ENCODE peak calls at places on chromosomes 2 and 18, in six cellular contexts. One of them, this sample, is unnamed.
A peak's percentile ranks its signal among the peaks of the same experiment; 100 is the strongest.

GRCh38 chr2:158213743-158214142 is 112.1 kb downstream of the UPP2 start:
- DNase-seq in ovary: no peak
- DNase-seq in heart left ventricle: no peak
- DNase-seq in breast epithelium: no peak
- DNase-seq in A549: no peak
- DNase-seq in sigmoid colon: no peak
- DNase-seq in this sample: no peak

GRCh38 chr18:46174317-46175039 is 70.3 kb downstream of the HAUS1 start:
- DNase-seq in heart left ventricle: peak; percentile 64
- DNase-seq in A549: no peak
- DNase-seq in sigmoid colon: no peak
- DNase-seq in breast epithelium: no peak
- DNase-seq in ovary: no peak
- DNase-seq in this sample: no peak

GRCh38 chr2:224284134-224284946 is 117.6 kb downstream of the FAM124B start:
- DNase-seq in A549: peak; percentile 10
- DNase-seq in breast epithelium: no peak
- DNase-seq in heart left ventricle: no peak
- DNase-seq in sigmoid colon: no peak
- DNase-seq in ovary: no peak
- DNase-seq in this sample: peak; percentile 52

GRCh38 chr18:57813245-57813644 is 10.1 kb upstream of the ATP8B1 start:
- DNase-seq in ovary: no peak
- DNase-seq in heart left ventricle: no peak
- DNase-seq in breast epithelium: no peak
- DNase-seq in sigmoid colon: no peak
- DNase-seq in A549: peak; percentile 44
- DNase-seq in this sample: no peak

GRCh38 chr2:136135462-136135861 is 17.5 kb upstream of the CXCR4 start:
- DNase-seq in heart left ventricle: no peak
- DNase-seq in A549: no peak
- DNase-seq in breast epithelium: no peak
- DNase-seq in sigmoid colon: no peak
- DNase-seq in ovary: no peak
- DNase-seq in this sample: no peak

GRCh38 chr18:73669299-73669698 is 478.3 kb downstream of the FBXO15 start:
- DNase-seq in sigmoid colon: no peak
- DNase-seq in heart left ventricle: no peak
- DNase-seq in ovary: no peak
- DNase-seq in A549: no peak
- DNase-seq in breast epithelium: no peak
- DNase-seq in this sample: no peak

GRCh38 chr18:38751897-38752296 is 1186.3 kb upstream of the CELF4 start:
- DNase-seq in ovary: no peak
- DNase-seq in sigmoid colon: no peak
- DNase-seq in heart left ventricle: no peak
- DNase-seq in A549: no peak
- DNase-seq in breast epithelium: no peak
- DNase-seq in this sample: no peak

GRCh38 chr2:191707542-191707941 is 29.6 kb downstream of the NABP1 start:
- DNase-seq in heart left ventricle: no peak
- DNase-seq in ovary: no peak
- DNase-seq in breast epithelium: no peak
- DNase-seq in sigmoid colon: no peak
- DNase-seq in A549: no peak
- DNase-seq in this sample: no peak

GRCh38 chr2:197310940-197311485 is 433 bp upstream of the ANKRD44 start:
- DNase-seq in breast epithelium: no peak
- DNase-seq in sigmoid colon: no peak
- DNase-seq in heart left ventricle: no peak
- DNase-seq in A549: no peak
- DNase-seq in ovary: no peak
- DNase-seq in this sample: no peak

GRCh38 chr2:8614646-8615045 is 67.2 kb upstream of the ID2 start:
- DNase-seq in ovary: no peak
- DNase-seq in heart left ventricle: no peak
- DNase-seq in sigmoid colon: no peak
- DNase-seq in breast epithelium: no peak
- DNase-seq in A549: no peak
- DNase-seq in this sample: no peak

GRCh38 chr2:8984152-8984551 is 19.3 kb downstream of the MBOAT2 start:
- DNase-seq in A549: no peak
- DNase-seq in breast epithelium: no peak
- DNase-seq in ovary: no peak
- DNase-seq in sigmoid colon: no peak
- DNase-seq in heart left ventricle: no peak
- DNase-seq in this sample: no peak

GRCh38 chr2:32838418-32838817 is 108.3 kb upstream of the LTBP1 start:
- DNase-seq in sigmoid colon: no peak
- DNase-seq in A549: no peak
- DNase-seq in ovary: no peak
- DNase-seq in heart left ventricle: no peak
- DNase-seq in breast epithelium: no peak
- DNase-seq in this sample: no peak

GRCh38 chr18:63188063-63188462 is 131.5 kb downstream of the BCL2 start:
- DNase-seq in heart left ventricle: no peak
- DNase-seq in sigmoid colon: no peak
- DNase-seq in breast epithelium: no peak
- DNase-seq in ovary: no peak
- DNase-seq in A549: no peak
- DNase-seq in this sample: no peak

GRCh38 chr18:27240383-27240782 is 55.3 kb upstream of the CHST9 start:
- DNase-seq in heart left ventricle: no peak
- DNase-seq in ovary: no peak
- DNase-seq in sigmoid colon: no peak
- DNase-seq in A549: no peak
- DNase-seq in breast epithelium: no peak
- DNase-seq in this sample: no peak

GRCh38 chr2:182144039-182144779 is 158.6 kb downstream of the PPP1R1C start:
- DNase-seq in breast epithelium: no peak
- DNase-seq in ovary: no peak
- DNase-seq in heart left ventricle: no peak
- DNase-seq in sigmoid colon: no peak
- DNase-seq in A549: no peak
- DNase-seq in this sample: no peak

GRCh38 chr2:12637754-12638153 is 79.0 kb upstream of the TRIB2 start:
- DNase-seq in sigmoid colon: no peak
- DNase-seq in heart left ventricle: no peak
- DNase-seq in ovary: no peak
- DNase-seq in breast epithelium: no peak
- DNase-seq in A549: no peak
- DNase-seq in this sample: no peak

GRCh38 chr18:13376298-13376840 is 157.8 kb downstream of the LDLRAD4 start:
- DNase-seq in ovary: no peak
- DNase-seq in sigmoid colon: peak; percentile 57
- DNase-seq in heart left ventricle: no peak
- DNase-seq in A549: no peak
- DNase-seq in breast epithelium: no peak
- DNase-seq in this sample: no peak

GRCh38 chr2:239374896-239375277 is 25.9 kb downstream of the HDAC4 start:
- DNase-seq in A549: no peak
- DNase-seq in heart left ventricle: peak; percentile 57
- DNase-seq in breast epithelium: peak; percentile 40
- DNase-seq in ovary: no peak
- DNase-seq in sigmoid colon: peak; percentile 68
- DNase-seq in this sample: no peak

GRCh38 chr18:51051105-51051712 is 21.2 kb downstream of the SMAD4 start:
- DNase-seq in breast epithelium: no peak
- DNase-seq in ovary: no peak
- DNase-seq in sigmoid colon: no peak
- DNase-seq in A549: peak; percentile 4
- DNase-seq in heart left ventricle: no peak
- DNase-seq in this sample: no peak

GRCh38 chr2:229673676-229674075 is 40.7 kb downstream of the DNER start:
- DNase-seq in sigmoid colon: no peak
- DNase-seq in breast epithelium: peak; percentile 57
- DNase-seq in ovary: no peak
- DNase-seq in heart left ventricle: no peak
- DNase-seq in A549: no peak
- DNase-seq in this sample: no peak

GRCh38 chr2:112133344-112133743 is 4.8 kb upstream of the FBLN7 start:
- DNase-seq in breast epithelium: no peak
- DNase-seq in A549: no peak
- DNase-seq in ovary: no peak
- DNase-seq in sigmoid colon: no peak
- DNase-seq in heart left ventricle: no peak
- DNase-seq in this sample: no peak

GRCh38 chr2:221276033-221276432 is 296.1 kb downstream of the EPHA4 start:
- DNase-seq in heart left ventricle: no peak
- DNase-seq in sigmoid colon: no peak
- DNase-seq in ovary: no peak
- DNase-seq in A549: no peak
- DNase-seq in breast epithelium: no peak
- DNase-seq in this sample: no peak

GRCh38 chr2:238019962-238020361 is 40.8 kb upstream of the SCLY start:
- DNase-seq in heart left ventricle: no peak
- DNase-seq in A549: no peak
- DNase-seq in sigmoid colon: no peak
- DNase-seq in breast epithelium: no peak
- DNase-seq in ovary: no peak
- DNase-seq in this sample: no peak

DNA sequence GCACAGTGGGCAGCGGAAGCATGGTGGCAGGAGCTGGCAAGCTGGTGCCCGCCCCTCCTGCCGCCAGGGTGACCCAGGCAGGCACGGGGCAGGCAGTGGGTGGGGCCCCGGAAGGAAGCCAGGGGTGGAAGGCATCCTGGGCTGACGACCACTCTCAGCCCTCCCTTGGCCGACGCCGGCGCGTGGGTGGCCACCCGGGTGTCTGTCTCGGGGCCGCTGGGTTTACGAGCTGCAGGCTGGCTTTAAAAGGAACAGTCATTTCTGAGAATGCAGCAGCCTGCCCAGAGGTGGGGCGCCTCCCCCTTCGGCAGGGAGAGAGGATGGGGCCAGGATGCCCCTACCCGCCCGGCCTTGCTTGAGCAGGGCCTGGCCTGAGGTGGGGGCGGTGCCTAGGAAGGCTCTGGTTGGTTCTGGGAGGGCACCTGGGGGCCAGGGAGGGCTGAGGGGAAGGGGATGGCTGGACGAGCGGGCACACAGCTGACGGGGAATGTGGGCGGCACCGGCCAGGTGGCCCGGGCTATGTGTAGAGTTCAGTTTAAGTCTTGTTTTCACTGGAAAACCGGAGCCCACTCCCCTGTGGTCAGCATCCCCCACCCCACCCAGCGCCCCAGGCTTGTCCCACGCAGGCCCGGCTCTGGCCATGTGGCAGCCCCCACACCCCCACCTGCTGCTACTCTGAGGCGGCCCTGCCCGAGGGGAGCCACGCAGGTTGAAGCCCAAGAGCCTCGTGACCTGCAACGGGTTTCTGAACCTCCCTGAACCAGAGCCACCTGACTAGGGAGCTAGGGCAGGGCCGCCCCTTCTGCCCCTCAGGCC is 6.3 kb downstream of the BOK start:
- DNase-seq in heart left ventricle: no peak
- DNase-seq in breast epithelium: no peak
- DNase-seq in A549: no peak
- DNase-seq in sigmoid colon: peak; percentile 79
- DNase-seq in ovary: no peak
- DNase-seq in this sample: no peak
- H3K4me1 ChIP-seq in heart left ventricle: peaks cover 23% of the 10 kb centered on the region
- H3K4me1 ChIP-seq in breast epithelium: peaks cover 3% of the 10 kb centered on the region
- H3K4me1 ChIP-seq in A549: peaks cover 13% of the 10 kb centered on the region
- H3K4me1 ChIP-seq in sigmoid colon: no peaks in the 10 kb centered on the region
- H3K4me1 ChIP-seq in ovary: peaks cover 15% of the 10 kb centered on the region
- H3K4me1 ChIP-seq in this sample: no peaks in the 10 kb centered on the region

DNA sequence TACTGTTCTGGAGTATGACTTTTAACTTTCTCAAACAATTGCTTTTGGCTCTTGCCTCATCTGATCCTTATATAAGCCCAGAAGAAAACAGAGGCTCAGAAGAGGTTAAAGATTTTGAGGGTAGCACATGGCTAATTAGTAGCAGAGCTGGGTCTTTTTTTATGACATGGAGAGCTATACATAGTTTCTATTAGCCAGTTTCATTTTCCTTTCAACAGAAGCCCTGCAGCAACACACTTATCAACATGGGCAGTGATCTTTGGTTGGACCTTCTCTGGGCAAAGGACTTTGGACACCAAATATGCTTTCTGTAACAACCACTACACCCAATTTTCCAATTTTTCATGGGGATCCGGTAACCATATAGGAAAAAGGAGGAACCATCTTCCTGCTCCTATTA is 64.9 kb downstream of the NCKAP5 start:
- DNase-seq in sigmoid colon: no peak
- DNase-seq in ovary: no peak
- DNase-seq in breast epithelium: no peak
- DNase-seq in heart left ventricle: no peak
- DNase-seq in A549: no peak
- DNase-seq in this sample: no peak
- TF ChIP-seq POLR2A in sigmoid colon: no peak
- TF ChIP-seq POLR2A in ovary: no peak
- TF ChIP-seq POLR2A in breast epithelium: no peak
- TF ChIP-seq POLR2A in heart left ventricle: no peak
- TF ChIP-seq POLR2A in A549: no peak
- TF ChIP-seq POLR2A in this sample: no peak

DNA sequence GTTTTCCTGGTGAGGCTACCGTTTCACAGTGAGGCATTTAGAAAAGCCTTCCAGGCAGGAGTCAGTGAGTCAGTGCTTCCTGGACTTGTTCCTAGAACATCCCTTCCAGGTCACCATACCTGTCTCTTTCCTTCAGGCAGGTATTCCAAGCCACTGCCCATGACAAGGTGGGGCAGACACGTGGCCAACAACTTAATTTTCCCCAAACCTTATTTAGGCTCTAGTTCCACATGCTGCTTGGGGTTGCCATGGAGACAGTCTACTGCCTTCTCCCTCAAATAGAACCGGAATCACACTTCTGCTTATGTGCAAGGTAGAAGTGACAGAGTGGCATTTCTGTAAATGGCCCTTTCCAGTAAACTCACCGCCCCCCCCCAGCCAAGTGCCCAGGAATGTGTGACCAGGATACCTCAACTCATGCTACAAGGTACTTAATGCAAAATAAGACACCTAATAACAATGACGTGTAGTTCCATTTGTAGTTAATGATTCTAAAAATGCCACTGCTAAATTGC is 258.3 kb downstream of the PRKCE start:
- DNase-seq in A549: no peak
- DNase-seq in breast epithelium: peak; percentile 73
- DNase-seq in heart left ventricle: no peak
- DNase-seq in ovary: no peak
- DNase-seq in sigmoid colon: no peak
- DNase-seq in this sample: no peak
- H3K27ac ChIP-seq in A549: no peak overlapping the region
- H3K27ac ChIP-seq in breast epithelium: peak overlapping the region; percentile 83
- H3K27ac ChIP-seq in heart left ventricle: no peak overlapping the region
- H3K27ac ChIP-seq in ovary: no peak overlapping the region
- H3K27ac ChIP-seq in sigmoid colon: no peak overlapping the region
- H3K27ac ChIP-seq in this sample: no peak overlapping the region

GRCh38 chr2:68216454-68217310 is 35.6 kb downstream of the PPP3R1 start:
- DNase-seq in heart left ventricle: no peak
- DNase-seq in A549: no peak
- DNase-seq in sigmoid colon: no peak
- DNase-seq in ovary: no peak
- DNase-seq in breast epithelium: no peak
- DNase-seq in this sample: no peak

GRCh38 chr2:68217729-68218128 is 34.6 kb downstream of the PPP3R1 start:
- DNase-seq in sigmoid colon: no peak
- DNase-seq in breast epithelium: no peak
- DNase-seq in heart left ventricle: no peak
- DNase-seq in A549: no peak
- DNase-seq in ovary: no peak
- DNase-seq in this sample: no peak

GRCh38 chr2:68218343-68218901 is 33.9 kb downstream of the PPP3R1 start:
- DNase-seq in ovary: no peak
- DNase-seq in A549: no peak
- DNase-seq in breast epithelium: no peak
- DNase-seq in sigmoid colon: no peak
- DNase-seq in heart left ventricle: no peak
- DNase-seq in this sample: no peak

GRCh38 chr2:68214381-68214780 is 38.0 kb downstream of the PPP3R1 start:
- DNase-seq in breast epithelium: no peak
- DNase-seq in ovary: no peak
- DNase-seq in heart left ventricle: no peak
- DNase-seq in sigmoid colon: no peak
- DNase-seq in A549: no peak
- DNase-seq in this sample: no peak
- H3K4me1 ChIP-seq in breast epithelium: no peaks in the 10 kb centered on the region
- H3K4me1 ChIP-seq in ovary: peaks cover 3% of the 10 kb centered on the region
- H3K4me1 ChIP-seq in heart left ventricle: peaks cover 40% of the 10 kb centered on the region
- H3K4me1 ChIP-seq in sigmoid colon: no peaks in the 10 kb centered on the region
- H3K4me1 ChIP-seq in A549: peaks cover 35% of the 10 kb centered on the region
- H3K4me1 ChIP-seq in this sample: peaks cover 12% of the 10 kb centered on the region

This sample was measured in tibial nerve.